ENCODE peak calls at places on chromosomes 7 and 10, in eight cellular contexts. G, D, W, O, M, T, I and U are unnamed samples.

GRCh38 chr10:92816106-92816505 is 32.2 kb upstream of the EXOC6 start:
- DNase-seq in G (no peak), D (no peak), I (no peak), W (no peak), O (no peak), M (no peak), T (no peak), U (no peak)

GRCh38 chr10:25600651-25601050 is 333.4 kb upstream of the MYO3A start:
- DNase-seq in M (no peak), D (no peak), I (no peak), G (no peak), O (no peak), W (no peak), T (no peak), U (no peak)

GRCh38 chr7:127983804-127984332 is 47.4 kb downstream of the LRRC4 start:
- DNase-seq in W (no peak), M (no peak), I (no peak), O (no peak), T (no peak), D (no peak), G (no peak), U (no peak)

GRCh38 chr10:132114953-132115520 is 49.3 kb downstream of the JAKMIP3 start:
- DNase-seq in G (no peak), W (peak), D (no peak), I (peak), M (no peak), O (no peak), T (no peak), U (no peak)

GRCh38 chr10:107701947-107702346 is 537.4 kb upstream of the SORCS1 start:
- DNase-seq in D (no peak), O (no peak), I (no peak), T (no peak), M (no peak), W (no peak), G (no peak), U (no peak)

GRCh38 chr10:105063796-105064195 is 422.7 kb downstream of the SORCS3 start:
- DNase-seq in G (no peak), W (no peak), O (no peak), M (peak), I (no peak), T (peak), D (peak), U (peak)

GRCh38 chr10:113470372-113471240 is 82.2 kb upstream of the HABP2 start:
- DNase-seq in O (no peak), T (no peak), D (no peak), M (no peak), W (no peak), G (no peak), I (no peak), U (no peak)

GRCh38 chr10:4535531-4535930 is 290.5 kb upstream of the AKR1E2 start:
- DNase-seq in M (no peak), W (no peak), I (no peak), O (no peak), D (no peak), G (no peak), T (no peak), U (no peak)

GRCh38 chr7:102992820-102993531 is 80.2 kb downstream of the LRRC17 start:
- DNase-seq in T (no peak), D (no peak), M (no peak), I (no peak), G (no peak), W (no peak), O (peak), U (no peak)

GRCh38 chr10:132005147-132005546 is 23.4 kb upstream of the BNIP3 start:
- DNase-seq in O (no peak), M (no peak), W (peak), T (no peak), D (no peak), I (no peak), G (no peak), U (no peak)

GRCh38 chr10:79415736-79416577 is 29.5 kb downstream of the ZCCHC24 start:
- DNase-seq in D (no peak), T (no peak), W (no peak), G (peak), I (no peak), M (no peak), O (no peak), U (no peak)

GRCh38 chr10:103040424-103040823 is 122.3 kb downstream of the CNNM2 start:
- DNase-seq in D (no peak), I (no peak), O (no peak), M (no peak), T (no peak), W (no peak), G (no peak), U (no peak)

GRCh38 chr7:9201928-9202327 is 768.5 kb downstream of the NXPH1 start:
- DNase-seq in T (no peak), W (no peak), M (no peak), I (no peak), O (no peak), G (no peak), D (peak), U (no peak)

GRCh38 chr7:132580277-132580676 is 4.0 kb upstream of the PLXNA4 start:
- DNase-seq in T (peak), W (no peak), I (no peak), M (no peak), G (no peak), O (no peak), D (peak), U (no peak)

GRCh38 chr10:24196426-24197039 is 12.4 kb upstream of the KIAA1217 start:
- DNase-seq in M (peak), D (peak), O (peak), I (peak), T (peak), G (peak), W (peak), U (peak)

GRCh38 chr10:129727495-129727894 is 236.6 kb downstream of the EBF3 start:
- DNase-seq in O (no peak), G (no peak), D (no peak), M (no peak), I (no peak), W (no peak), T (no peak), U (no peak)

GRCh38 chr7:137421389-137421788 is 77.9 kb upstream of the PTN start:
- DNase-seq in W (no peak), G (no peak), M (no peak), O (no peak), T (no peak), D (no peak), I (no peak), U (no peak)

GRCh38 chr10:17536221-17536620 is 81.0 kb downstream of the HACD1 start:
- DNase-seq in T (no peak), D (no peak), G (no peak), M (no peak), O (no peak), I (no peak), W (no peak), U (no peak)

GRCh38 chr7:44638611-44639557 is 32.5 kb downstream of the OGDH start:
- DNase-seq in M (peak), I (peak), O (peak), W (peak), T (peak), G (peak), D (peak), U (peak)

GRCh38 chr10:101001225-101002035 is 1.8 kb downstream of the LZTS2 start:
- DNase-seq in I (peak), G (peak), W (peak), D (no peak), O (peak), M (peak), T (peak), U (peak)

GRCh38 chr7:147829021-147829420 is 761.5 kb upstream of the C7orf33 start:
- DNase-seq in D (no peak), G (no peak), T (no peak), O (no peak), M (no peak), I (no peak), W (no peak), U (no peak)

GRCh38 chr7:146094356-146094755 is 22.2 kb upstream of the CNTNAP2 start:
- DNase-seq in G (peak), I (no peak), M (no peak), W (no peak), T (no peak), O (no peak), D (no peak), U (no peak)

GRCh38 chr7:108055541-108056135 is 52.7 kb upstream of the LAMB1 start:
- DNase-seq in I (no peak), O (no peak), G (no peak), T (no peak), W (no peak), M (no peak), D (no peak), U (no peak)

GRCh38 chr7:99618726-99619125 is 2.0 kb downstream of the ZSCAN25 start:
- DNase-seq in M (no peak), W (no peak), T (no peak), G (no peak), D (no peak), I (no peak), O (no peak), U (no peak)

GRCh38 chr10:46268076-46268881 is 18.5 kb upstream of the ANTXRL start:
- DNase-seq in D (no peak), I (no peak), T (no peak), O (no peak), W (peak), M (peak), G (no peak), U (no peak)

GRCh38 chr10:81026597-81026996 is 488.9 kb downstream of the SH2D4B start:
- DNase-seq in O (no peak), I (no peak), G (no peak), M (no peak), D (no peak), T (no peak), W (no peak), U (no peak)

GRCh38 chr7:67595421-67595820 is 598.8 kb downstream of the TYW1 start:
- DNase-seq in T (no peak), W (no peak), M (no peak), O (no peak), G (no peak), D (no peak), I (no peak), U (no peak)

GRCh38 chr10:1372212-1372611 is 316.0 kb downstream of the WDR37 start:
- DNase-seq in G (no peak), M (no peak), D (no peak), I (no peak), T (no peak), O (no peak), W (no peak), U (no peak)
- TF ChIP-seq CTCF in G (no peak), M (no peak), D (peak), I (no peak), T (no peak), O (no peak), W (no peak), U (no peak)

GRCh38 chr7:151342811-151343210 is 1.2 kb downstream of the NUB1 start:
- DNase-seq in W (no peak), D (no peak), M (no peak), O (no peak), G (no peak), I (no peak), T (no peak), U (no peak)

GRCh38 chr7:151339651-151340377 is 1.8 kb upstream of the NUB1 start:
- DNase-seq in T (no peak), O (no peak), D (no peak), I (no peak), W (no peak), M (no peak), G (no peak), U (no peak)

GRCh38 chr7:151341357-151342101 is at the start of gene NUB1:
- DNase-seq in T (peak), M (peak), G (peak), W (peak), D (peak), I (peak), O (peak), U (peak)

GRCh38 chr7:151342102-151342646 is 562 bp downstream of the NUB1 start:
- DNase-seq in O (no peak), W (no peak), I (no peak), T (no peak), M (no peak), G (no peak), D (no peak), U (no peak)

DNA sequence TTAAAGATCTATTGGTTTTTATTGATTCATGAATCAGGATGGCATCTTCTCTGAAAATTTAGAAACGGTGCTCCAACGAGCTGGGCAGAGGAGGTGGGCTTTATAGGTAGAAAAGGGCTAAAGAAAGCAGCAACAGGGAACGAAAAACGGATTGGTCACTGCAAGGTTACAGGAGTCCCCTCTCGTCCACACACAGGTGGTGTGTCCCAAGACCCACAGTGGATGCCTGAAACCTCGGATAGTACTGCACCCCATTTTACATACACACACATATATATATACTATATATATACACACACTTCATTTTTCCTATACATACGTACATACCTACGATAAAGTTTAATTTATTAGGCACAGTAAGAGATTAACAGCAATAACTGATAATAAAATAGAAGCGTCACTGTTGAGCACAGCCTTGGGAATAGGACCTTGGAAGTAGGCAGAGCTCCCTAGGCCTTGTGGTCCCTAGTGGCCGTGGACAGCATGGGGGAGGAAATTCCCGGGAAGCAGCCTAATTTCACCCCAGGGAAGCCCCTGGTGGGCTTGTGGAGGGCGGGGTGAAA is 737 bp upstream of the NUB1 start:
- DNase-seq in M (no peak), G (no peak), D (no peak), W (peak), T (no peak), O (no peak), I (no peak), U (no peak)
- H3K4me3 ChIP-seq in M (peak), G (peak), D (peak), W (no peak), T (peak), O (no peak), I (peak), U (no peak)

GRCh38 chr7:154698726-154699291 is 304.1 kb downstream of the PAXIP1 start:
- DNase-seq in M (no peak), D (no peak), W (no peak), O (no peak), T (no peak), G (no peak), I (no peak), U (no peak)
- TF ChIP-seq CTCF in M (no peak), D (peak), W (no peak), O (no peak), T (peak), G (no peak), I (no peak), U (no peak)

GRCh38 chr7:84904561-84904960 is 282.3 kb downstream of the SEMA3D start:
- DNase-seq in M (no peak), D (no peak), T (no peak), W (no peak), I (no peak), G (no peak), O (no peak), U (no peak)

GRCh38 chr7:84900215-84900614 is 286.6 kb downstream of the SEMA3D start:
- DNase-seq in D (no peak), T (no peak), W (no peak), I (no peak), G (no peak), M (no peak), O (no peak), U (no peak)

GRCh38 chr7:84906889-84907288 is 280.0 kb downstream of the SEMA3D start:
- DNase-seq in T (no peak), I (no peak), M (no peak), G (no peak), D (no peak), W (no peak), O (no peak), U (no peak)

GRCh38 chr7:84895563-84895962 is 291.3 kb downstream of the SEMA3D start:
- DNase-seq in I (no peak), G (no peak), D (no peak), T (no peak), O (no peak), M (no peak), W (no peak), U (no peak)

DNA sequence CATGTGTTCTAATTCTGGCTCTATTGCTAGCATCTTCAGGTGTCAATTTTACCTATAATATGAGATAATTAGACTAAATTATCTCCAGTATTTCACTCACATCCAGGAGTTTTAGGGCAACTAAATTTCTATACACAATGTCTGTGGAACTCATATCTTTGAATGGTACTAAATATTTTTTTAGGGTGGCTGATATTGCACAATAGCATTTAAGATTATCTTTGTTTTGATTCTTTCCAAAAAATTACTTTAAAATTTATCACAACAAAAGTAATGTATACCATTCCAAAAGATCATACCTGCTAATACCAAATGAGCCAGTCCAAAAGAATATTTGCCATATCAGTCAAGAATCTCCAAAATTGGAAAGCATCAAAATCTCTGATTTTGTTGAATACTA is 285.5 kb downstream of the SEMA3D start:
- DNase-seq in D (no peak), W (no peak), T (no peak), O (no peak), G (no peak), I (no peak), M (no peak), U (no peak)
- H3K4me3 ChIP-seq in D (no peak), W (no peak), T (no peak), O (no peak), G (no peak), I (no peak), M (no peak), U (no peak)

GRCh38 chr10:47356708-47357107 is 8.5 kb downstream of the RBP3 start:
- DNase-seq in I (no peak), M (no peak), T (no peak), D (no peak), O (no peak), W (no peak), G (no peak), U (no peak)

GRCh38 chr10:47353351-47353750 is 5.2 kb downstream of the RBP3 start:
- DNase-seq in M (no peak), W (no peak), G (peak), T (no peak), O (no peak), I (no peak), D (no peak), U (no peak)

GRCh38 chr10:47354900-47355299 is 6.7 kb downstream of the RBP3 start:
- DNase-seq in D (no peak), W (no peak), I (no peak), G (no peak), T (no peak), O (no peak), M (no peak), U (no peak)

GRCh38 chr10:47351899-47352815 is 4.0 kb downstream of the RBP3 start:
- DNase-seq in M (no peak), I (no peak), T (no peak), G (peak), D (no peak), W (no peak), O (no peak), U (no peak)

DNA sequence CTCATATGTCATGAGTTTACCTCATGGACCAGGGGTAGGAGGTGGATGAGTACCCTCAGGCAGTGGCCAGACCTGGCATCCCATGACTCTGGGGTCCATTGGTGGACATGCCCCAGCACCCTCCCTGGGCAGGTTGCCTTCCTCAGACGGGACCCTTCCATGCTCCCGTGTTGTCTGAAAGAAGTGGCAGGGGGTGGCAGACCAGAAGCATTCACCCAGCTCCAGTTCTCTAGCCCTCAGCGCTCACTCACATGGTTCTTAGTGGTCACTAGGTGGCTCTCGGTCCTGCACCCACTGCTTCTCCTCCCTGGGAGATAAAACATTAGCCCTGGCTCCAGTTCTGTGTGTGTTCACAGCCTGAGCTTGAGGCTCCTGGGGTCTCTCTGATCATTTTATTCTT is 6.0 kb downstream of the RBP3 start:
- DNase-seq in G (peak), D (no peak), I (no peak), O (no peak), W (no peak), T (no peak), M (no peak), U (no peak)
- TF ChIP-seq CTCF in G (no peak), D (peak), I (no peak), O (peak), W (no peak), T (peak), M (no peak), U (no peak)

GRCh38 chr10:43408331-43408709 is 666 bp downstream of the HNRNPF start:
- DNase-seq in D (peak), G (peak), O (no peak), W (peak), I (no peak), M (no peak), T (no peak), U (no peak)

GRCh38 chr10:43409385-43410109 is 561 bp upstream of the HNRNPF start:
- DNase-seq in W (no peak), O (peak), M (peak), I (no peak), D (no peak), T (no peak), G (peak), U (peak)

GRCh38 chr10:43408710-43409384 is at the start of gene HNRNPF:
- DNase-seq in W (peak), I (peak), D (peak), G (peak), T (peak), O (peak), M (peak), U (peak)

GRCh38 chr10:43411536-43411935 is 2.5 kb upstream of the HNRNPF start:
- DNase-seq in I (no peak), W (no peak), O (no peak), D (no peak), T (no peak), G (no peak), M (no peak), U (peak)

GRCh38 chr10:43410345-43410744 is 1.4 kb upstream of the HNRNPF start:
- DNase-seq in G (no peak), M (no peak), T (no peak), O (no peak), W (no peak), I (no peak), D (no peak), U (no peak)
- H3K4me3 ChIP-seq in G (no peak), M (no peak), T (no peak), O (no peak), W (no peak), I (no peak), D (peak), U (no peak)

GRCh38 chr7:120272896-120273475 is at the start of gene KCND2:
- DNase-seq in M (no peak), D (peak), W (no peak), T (peak), O (no peak), I (peak), G (peak), U (no peak)
- TF ChIP-seq CTCF in M (no peak), D (no peak), W (no peak), T (no peak), O (no peak), I (no peak), G (no peak), U (no peak)

GRCh38 chr10:73953665-73954064 is 42.7 kb downstream of the PLAU start:
- DNase-seq in I (no peak), M (no peak), O (no peak), G (no peak), W (no peak), D (no peak), T (no peak), U (no peak)
- H3K4me3 ChIP-seq in I (no peak), M (no peak), O (no peak), G (no peak), W (no peak), D (no peak), T (no peak), U (no peak)

GRCh38 chr10:83917519-83918506 is 221.5 kb upstream of the GHITM start:
- DNase-seq in T (peak), M (no peak), D (peak), W (no peak), G (peak), O (no peak), I (peak), U (peak)
- TF ChIP-seq CTCF in T (peak), M (no peak), D (peak), W (no peak), G (no peak), O (peak), I (no peak), U (no peak)